ENCODE peak calls at places on chromosomes 16 and 17, in seven cellular contexts. U is activated CD4-positive, alpha-beta T cell treated with anti-CD3 and anti-CD28 coated beads for 24 hours; Y is stimulated activated CD4-positive, alpha-beta T cell treated with anti-CD3 and anti-CD28 coated beads, TNF-alpha, amount 100 ng/mL, for 1 hour; A is iPS DF 19.7; N is cardiac muscle cell; D is cardiac fibroblast; G is GM23248. Q is an unnamed sample.

GRCh38 chr16:11794991-11795886 is 1.8 kb downstream of the ZC3H7A start:
- DNase-seq in U (no peak), Y (no peak), A (no peak), N (no peak), D (no peak), G (peak), Q (no peak)

GRCh38 chr16:59698341-59698979 is 964.3 kb upstream of the GOT2 start:
- DNase-seq in U (no peak), Y (no peak), A (no peak), N (peak), D (peak), G (peak), Q (no peak)

GRCh38 chr17:81941484-81942166 is 4.5 kb upstream of the PYCR1 start:
- DNase-seq in U (no peak), Y (no peak), A (no peak), N (no peak), D (no peak), G (no peak), Q (no peak)

GRCh38 chr17:80656590-80656989 is 112.0 kb downstream of the RPTOR start:
- DNase-seq in U (no peak), Y (no peak), A (no peak), N (no peak), D (no peak), G (no peak), Q (no peak)

GRCh38 chr16:79876332-79876730 is 275.8 kb upstream of the MAF start:
- DNase-seq in U (no peak), Y (no peak), A (no peak), N (no peak), D (no peak), G (no peak), Q (no peak)

GRCh38 chr17:67018429-67019125 is 25.8 kb upstream of the CACNG1 start:
- DNase-seq in U (no peak), Y (no peak), A (no peak), N (no peak), D (no peak), G (no peak), Q (no peak)

GRCh38 chr17:17809527-17810373 is 27.0 kb downstream of the SREBF1 start:
- DNase-seq in U (no peak), Y (no peak), A (no peak), N (peak), D (no peak), G (peak), Q (no peak)

GRCh38 chr17:41775394-41776226 is 10.9 kb downstream of the JUP start:
- DNase-seq in U (no peak), Y (no peak), A (no peak), N (no peak), D (peak), G (no peak), Q (peak)

GRCh38 chr16:76676356-76676755 is 399.2 kb downstream of the CNTNAP4 start:
- DNase-seq in U (no peak), Y (no peak), A (no peak), N (no peak), D (no peak), G (no peak), Q (no peak)

GRCh38 chr16:67926181-67926742 is 5.4 kb downstream of the CTRL start:
- DNase-seq in U (no peak), Y (no peak), A (no peak), N (no peak), D (peak), G (no peak), Q (peak)

Q was measured in dermis blood vessel endothelial cell.